ENCODE peak calls at places on chromosomes 2 and 18, in eight cellular contexts. K is psoas muscle; V is stimulated activated CD8-positive, alpha-beta memory T cell treated with anti-CD3 and anti-CD28 coated beads, Interleukin-15, amount 100 ng/mL, for 24 hours; I is breast epithelium; Z is AG09309; N is LoVo; J is activated naive CD8-positive, alpha-beta T cell treated with anti-CD3 and anti-CD28 coated beads, Interleukin-2, amount 50 U/mL, for 24 hours; X is endothelial cell. R is an unnamed sample.
A peak's percentile ranks its signal among the peaks of the same experiment; 100 is the strongest.

GRCh38 chr2:207676827-207677354 is 34.5 kb upstream of the CCNYL1 start:
- DNase-seq in K (no peak), V (no peak), I (no peak), Z (peak; percentile 64), N (peak; percentile 59), J (no peak), X (no peak), R (no peak)

GRCh38 chr2:156649596-156649995 is 213.4 kb downstream of the GPD2 start:
- DNase-seq in K (peak; percentile 64), V (no peak), I (peak; percentile 45), Z (no peak), N (no peak), J (no peak), X (no peak), R (no peak)

GRCh38 chr2:203583696-203584095 is 48.6 kb upstream of the RAPH1 start:
- DNase-seq in K (no peak), V (no peak), I (no peak), Z (no peak), N (no peak), J (peak; percentile 41), X (no peak), R (no peak)

GRCh38 chr2:223943561-223944008 is 1.6 kb downstream of the WDFY1 start:
- DNase-seq in K (no peak), V (no peak), I (no peak), Z (no peak), N (no peak), J (no peak), X (no peak), R (no peak)

GRCh38 chr18:79723036-79723435 is 43.4 kb downstream of the CTDP1 start:
- DNase-seq in K (no peak), V (no peak), I (no peak), Z (no peak), N (no peak), J (no peak), X (no peak), R (no peak)

GRCh38 chr2:45759310-45759851 is 107.9 kb downstream of the PRKCE start:
- DNase-seq in K (peak; percentile 72), V (no peak), I (no peak), Z (no peak), N (no peak), J (no peak), X (no peak), R (no peak)

GRCh38 chr2:191126386-191126785 is 24.4 kb downstream of the STAT4 start:
- DNase-seq in K (no peak), V (no peak), I (no peak), Z (no peak), N (no peak), J (no peak), X (no peak), R (no peak)

GRCh38 chr2:121736140-121736461 is 574 bp downstream of the NIFK start:
- DNase-seq in K (no peak), V (no peak), I (no peak), Z (no peak), N (no peak), J (no peak), X (no peak), R (no peak)

GRCh38 chr2:122414911-122415310 is 659.5 kb downstream of the TSN start:
- DNase-seq in K (no peak), V (no peak), I (no peak), Z (no peak), N (no peak), J (no peak), X (no peak), R (no peak)

GRCh38 chr2:230942920-230943896 is 18.2 kb upstream of the GPR55 start:
- DNase-seq in K (no peak), V (no peak), I (peak; percentile 21), Z (no peak), N (no peak), J (peak; percentile 68), X (no peak), R (peak; percentile 65)

GRCh38 chr18:80154293-80154692 is 45.2 kb downstream of the ADNP2 start:
- DNase-seq in K (no peak), V (no peak), I (no peak), Z (no peak), N (peak; percentile 10), J (peak; percentile 23), X (peak; percentile 28), R (peak; percentile 43)